ENCODE peak calls at places on chromosomes 6 and 20, in ten cellular contexts. S is GM12878; X is head of caudate nucleus; F is uterus; Q is MCF 10A; J is non-pigmented ciliary epithelial cell; O is activated effector memory CD4-positive, alpha-beta T cell treated with anti-CD3 and anti-CD28 coated beads, Interleukin-2, amount 50 U/mL, for 16 hours; H is cardiac fibroblast; E is EL; V is pons. P is an unnamed sample.

GRCh38 chr6:55250400-55250799 is 76.1 kb downstream of the HCRTR2 start:
- DNase-seq in V (no peak), F (no peak), H (no peak), S (no peak), Q (no peak), X (no peak), J (no peak), O (no peak), E (no peak), P (no peak)

GRCh38 chr6:37029249-37029959 is 23.9 kb downstream of the FGD2 start:
- DNase-seq in X (peak), H (peak), O (peak), J (peak), Q (peak), V (peak), S (no peak), F (peak), E (peak), P (peak)

GRCh38 chr20:8172191-8172590 is 40.1 kb downstream of the PLCB1 start:
- DNase-seq in Q (no peak), J (no peak), O (no peak), S (no peak), X (no peak), H (no peak), V (no peak), F (no peak), E (no peak), P (no peak)

GRCh38 chr6:170368544-170368943 is 62.0 kb downstream of the FAM120B start:
- DNase-seq in X (no peak), H (no peak), Q (no peak), O (no peak), J (no peak), V (no peak), E (no peak), F (no peak), S (no peak), P (no peak)

GRCh38 chr20:45257711-45258110 is 3.3 kb upstream of the SLPI start:
- DNase-seq in F (no peak), V (no peak), X (no peak), J (no peak), H (no peak), E (no peak), Q (no peak), O (no peak), S (no peak), P (no peak)

GRCh38 chr20:8473459-8473858 is 341.4 kb downstream of the PLCB1 start:
- DNase-seq in E (peak), V (no peak), X (no peak), J (no peak), H (no peak), Q (no peak), S (no peak), F (no peak), O (no peak), P (no peak)

GRCh38 chr20:57498425-57499400 is 26.2 kb downstream of the CTCFL start:
- DNase-seq in V (peak), E (peak), J (no peak), X (no peak), Q (peak), O (peak), F (no peak), S (no peak), H (peak), P (no peak)

GRCh38 chr6:37709250-37709931 is 11.7 kb upstream of the MDGA1 start:
- DNase-seq in J (no peak), S (no peak), E (peak), Q (no peak), V (no peak), O (no peak), F (no peak), X (no peak), H (no peak), P (no peak)

GRCh38 chr6:32971581-32972352 is 3.4 kb downstream of the BRD2 start:
- DNase-seq in H (peak), E (peak), V (peak), F (peak), J (peak), X (peak), O (peak), Q (peak), S (peak), P (peak)

GRCh38 chr6:139334791-139335446 is 39.5 kb downstream of the CITED2 start:
- DNase-seq in O (no peak), H (peak), Q (peak), X (no peak), J (peak), S (no peak), F (no peak), E (peak), V (no peak), P (peak)

GRCh38 chr6:108170607-108171290 is 4.9 kb downstream of the NR2E1 start:
- DNase-seq in E (no peak), S (no peak), X (no peak), J (no peak), Q (no peak), O (no peak), F (no peak), H (no peak), V (no peak), P (no peak)

GRCh38 chr20:57076202-57076651 is 190.2 kb downstream of the BMP7 start:
- DNase-seq in Q (peak), E (peak), V (no peak), H (no peak), O (peak), F (no peak), X (no peak), J (no peak), S (no peak), P (no peak)

GRCh38 chr6:39166189-39166917 is 51.4 kb upstream of the SAYSD1 start:
- DNase-seq in V (peak), J (no peak), Q (peak), H (peak), E (peak), S (peak), O (peak), F (no peak), X (peak), P (peak)

GRCh38 chr6:7143161-7143974 is 35.6 kb downstream of the RREB1 start:
- DNase-seq in S (no peak), X (peak), H (no peak), Q (no peak), E (no peak), F (no peak), V (peak), O (no peak), J (no peak), P (no peak)

GRCh38 chr20:25084616-25085187 is 2.8 kb upstream of the VSX1 start:
- DNase-seq in S (no peak), H (no peak), V (no peak), E (no peak), X (no peak), O (no peak), Q (no peak), J (no peak), F (no peak), P (no peak)

GRCh38 chr6:25014806-25015560 is 79.2 kb upstream of the RIPOR2 start:
- DNase-seq in Q (peak), H (peak), S (no peak), F (peak), V (no peak), X (peak), J (no peak), O (peak), E (peak), P (peak)

GRCh38 chr6:5412663-5413062 is 151.3 kb downstream of the FARS2 start:
- DNase-seq in Q (no peak), J (no peak), H (no peak), S (no peak), O (no peak), X (no peak), F (no peak), E (no peak), V (no peak), P (no peak)

GRCh38 chr20:52569201-52569600 is 377.6 kb upstream of the ZFP64 start:
- DNase-seq in J (no peak), H (no peak), S (no peak), Q (no peak), X (no peak), F (no peak), V (no peak), O (no peak), E (no peak), P (no peak)

GRCh38 chr6:26031595-26032386 is 55.4 kb upstream of the HFE start:
- DNase-seq in S (peak), E (peak), J (peak), X (peak), Q (peak), O (peak), F (peak), V (peak), H (peak), P (peak)

GRCh38 chr20:10276886-10277580 is 58.4 kb downstream of the SNAP25 start:
- DNase-seq in F (no peak), Q (no peak), J (no peak), X (no peak), E (no peak), H (no peak), O (no peak), V (no peak), S (no peak), P (no peak)

GRCh38 chr6:44264154-44265002 is 973 bp downstream of the NFKBIE start:
- DNase-seq in J (no peak), E (no peak), S (no peak), V (peak), H (peak), Q (no peak), X (no peak), O (peak), F (no peak), P (no peak)

GRCh38 chr20:12722096-12722495 is 286.7 kb upstream of the SPTLC3 start:
- DNase-seq in H (no peak), J (no peak), F (no peak), Q (no peak), O (no peak), V (no peak), E (no peak), X (no peak), S (no peak), P (no peak)

GRCh38 chr6:153790881-153791473 is 248.1 kb upstream of the OPRM1 start:
- DNase-seq in X (peak), F (no peak), O (no peak), J (no peak), Q (peak), E (no peak), H (peak), V (no peak), S (no peak), P (no peak)

GRCh38 chr20:43507150-43508080 is at the start of gene L3MBTL1:
- DNase-seq in J (no peak), X (peak), H (peak), S (no peak), V (no peak), E (peak), F (no peak), O (no peak), Q (peak), P (no peak)

GRCh38 chr6:1027109-1027794 is 284.6 kb upstream of the FOXQ1 start:
- DNase-seq in O (no peak), J (no peak), F (no peak), X (no peak), H (no peak), Q (peak), E (peak), S (no peak), V (no peak), P (peak)

GRCh38 chr6:170423030-170423429 is 116.5 kb downstream of the FAM120B start:
- DNase-seq in S (no peak), Q (no peak), E (no peak), F (no peak), X (no peak), H (no peak), O (no peak), J (no peak), V (no peak), P (no peak)

GRCh38 chr6:108876929-108877775 is 28.9 kb downstream of the ARMC2 start:
- DNase-seq in E (peak), X (no peak), H (peak), F (peak), V (no peak), S (no peak), O (no peak), J (peak), Q (peak), P (no peak)

GRCh38 chr6:109768485-109768884 is 77.4 kb downstream of the FIG4 start:
- DNase-seq in H (peak), F (no peak), Q (peak), S (no peak), V (no peak), X (no peak), J (no peak), O (no peak), E (peak), P (no peak)

GRCh38 chr6:26329763-26330511 is 35.1 kb upstream of the BTN3A2 start:
- DNase-seq in Q (peak), V (peak), X (peak), E (peak), S (no peak), J (no peak), F (no peak), H (peak), O (peak), P (no peak)

GRCh38 chr20:50903353-50904051 is 27.7 kb downstream of the ADNP start:
- DNase-seq in X (no peak), Q (no peak), V (no peak), H (no peak), J (no peak), F (no peak), E (no peak), O (no peak), S (no peak), P (no peak)

GRCh38 chr6:105135056-105135455 is 44.8 kb downstream of the POPDC3 start:
- DNase-seq in S (no peak), Q (peak), J (no peak), F (no peak), H (peak), E (peak), X (no peak), O (no peak), V (peak), P (no peak)

GRCh38 chr20:61896058-61896961 is 169.4 kb downstream of the TAF4 start:
- DNase-seq in X (peak), Q (peak), F (no peak), V (peak), E (peak), S (no peak), J (peak), O (peak), H (peak), P (no peak)

GRCh38 chr6:145036236-145036635 is 699.1 kb downstream of the EPM2A start:
- DNase-seq in H (peak), X (no peak), O (no peak), E (no peak), S (no peak), F (no peak), Q (no peak), J (no peak), V (no peak), P (no peak)

GRCh38 chr6:53547815-53548496 is 3.1 kb upstream of the GCLC start:
- DNase-seq in X (peak), S (peak), V (peak), H (peak), Q (peak), E (peak), J (peak), F (peak), O (peak), P (peak)

GRCh38 chr6:2524090-2524489 is 226.6 kb downstream of the MYLK4 start:
- DNase-seq in H (peak), O (no peak), J (no peak), Q (peak), E (no peak), F (no peak), V (no peak), S (no peak), X (no peak), P (no peak)

P was measured in AG04450.